ENCODE peak calls at places on chromosomes 2 and 18, in nine cellular contexts. O is omental fat pad, L is brain microvascular endothelial cell, V is natural killer cell, A is fibroblast of mammary gland, Y is GM12864, I is BJ, B is MCF 10A, G is right lobe of liver. J is an unnamed sample.

GRCh38 chr18:25737710-25738251 is 352.6 kb downstream of the SS18 start:
- DNase-seq in O (no peak), L (peak), V (no peak), A (peak), Y (no peak), I (peak), B (peak), G (no peak), J (no peak)

GRCh38 chr2:21268871-21269224 is 145.1 kb downstream of the TDRD15 start:
- DNase-seq in O (no peak), L (no peak), V (no peak), A (no peak), Y (no peak), I (no peak), B (no peak), G (no peak), J (no peak)

GRCh38 chr2:227632827-227633226 is 15.5 kb downstream of the SCYGR4 start:
- DNase-seq in O (no peak), L (no peak), V (no peak), A (no peak), Y (no peak), I (no peak), B (no peak), G (no peak), J (no peak)

GRCh38 chr18:72840109-72840508 is 27.7 kb downstream of the NETO1 start:
- DNase-seq in O (no peak), L (no peak), V (no peak), A (no peak), Y (no peak), I (no peak), B (no peak), G (no peak), J (no peak)

GRCh38 chr2:2041256-2041824 is 289.7 kb downstream of the MYT1L start:
- DNase-seq in O (no peak), L (no peak), V (no peak), A (no peak), Y (no peak), I (no peak), B (no peak), G (no peak), J (no peak)

GRCh38 chr2:190999058-190999457 is 14.9 kb downstream of the STAT1 start:
- DNase-seq in O (no peak), L (no peak), V (no peak), A (no peak), Y (no peak), I (no peak), B (no peak), G (no peak), J (no peak)

GRCh38 chr2:222922019-222922800 is 61.4 kb downstream of the ACSL3 start:
- DNase-seq in O (no peak), L (no peak), V (no peak), A (no peak), Y (no peak), I (no peak), B (no peak), G (no peak), J (no peak)

GRCh38 chr2:25421289-25421688 is 79.6 kb upstream of the DNMT3A start:
- DNase-seq in O (no peak), L (no peak), V (no peak), A (no peak), Y (no peak), I (no peak), B (no peak), G (no peak), J (no peak)

GRCh38 chr2:47093626-47094025 is 61.5 kb downstream of the STPG4 start:
- DNase-seq in O (no peak), L (no peak), V (no peak), A (no peak), Y (no peak), I (no peak), B (no peak), G (no peak), J (no peak)

GRCh38 chr2:134715932-134716643 is 2.7 kb downstream of the TMEM163 start:
- DNase-seq in O (no peak), L (no peak), V (no peak), A (no peak), Y (no peak), I (no peak), B (no peak), G (no peak), J (no peak)

GRCh38 chr2:159108178-159108893 is 139.9 kb downstream of the TANC1 start:
- DNase-seq in O (no peak), L (no peak), V (no peak), A (no peak), Y (no peak), I (no peak), B (no peak), G (no peak), J (no peak)

GRCh38 chr2:37570773-37571570 is 100.5 kb downstream of the CDC42EP3 start:
- DNase-seq in O (no peak), L (peak), V (no peak), A (peak), Y (peak), I (no peak), B (peak), G (no peak), J (no peak)

GRCh38 chr18:49537232-49537876 is 24.5 kb upstream of the LIPG start:
- DNase-seq in O (no peak), L (no peak), V (no peak), A (no peak), Y (no peak), I (no peak), B (no peak), G (no peak), J (no peak)

GRCh38 chr2:179137191-179137590 is 87.3 kb upstream of the CCDC141 start:
- DNase-seq in O (no peak), L (no peak), V (no peak), A (no peak), Y (no peak), I (no peak), B (peak), G (no peak), J (no peak)

GRCh38 chr2:152509772-152510491 is 175.0 kb downstream of the FMNL2 start:
- DNase-seq in O (no peak), L (no peak), V (no peak), A (no peak), Y (no peak), I (no peak), B (no peak), G (no peak), J (no peak)

GRCh38 chr18:63339920-63340484 is 20.4 kb upstream of the BCL2 start:
- DNase-seq in O (no peak), L (no peak), V (no peak), A (peak), Y (no peak), I (no peak), B (peak), G (no peak), J (peak)

GRCh38 chr2:160334028-160334729 is 134.1 kb upstream of the ITGB6 start:
- DNase-seq in O (no peak), L (no peak), V (no peak), A (peak), Y (no peak), I (no peak), B (peak), G (no peak), J (no peak)

GRCh38 chr2:160333324-160334027 is 133.4 kb upstream of the ITGB6 start:
- DNase-seq in O (no peak), L (no peak), V (no peak), A (no peak), Y (no peak), I (no peak), B (no peak), G (no peak), J (no peak)

GRCh38 chr2:160329196-160329595 is 129.1 kb upstream of the ITGB6 start:
- DNase-seq in O (no peak), L (no peak), V (no peak), A (no peak), Y (no peak), I (no peak), B (no peak), G (no peak), J (no peak)

GRCh38 chr2:160331258-160332025 is 131.4 kb upstream of the ITGB6 start:
- DNase-seq in O (no peak), L (no peak), V (no peak), A (no peak), Y (no peak), I (no peak), B (no peak), G (no peak), J (no peak)

GRCh38 chr2:160332318-160332717 is 132.2 kb upstream of the ITGB6 start:
- DNase-seq in O (no peak), L (peak), V (no peak), A (peak), Y (no peak), I (no peak), B (no peak), G (no peak), J (no peak)
- TF ChIP-seq CTCF in O (no peak), L (no peak), V (no peak), A (no peak), Y (no peak), I (no peak), B (no peak), G (peak), J (no peak)

GRCh38 chr18:292271-292670 is 24.4 kb upstream of the THOC1 start:
- DNase-seq in O (no peak), L (peak), V (no peak), A (peak), Y (no peak), I (no peak), B (no peak), G (no peak), J (no peak)

GRCh38 chr18:285817-286216 is 18.0 kb upstream of the THOC1 start:
- DNase-seq in O (no peak), L (no peak), V (no peak), A (no peak), Y (no peak), I (no peak), B (no peak), G (no peak), J (no peak)

DNA sequence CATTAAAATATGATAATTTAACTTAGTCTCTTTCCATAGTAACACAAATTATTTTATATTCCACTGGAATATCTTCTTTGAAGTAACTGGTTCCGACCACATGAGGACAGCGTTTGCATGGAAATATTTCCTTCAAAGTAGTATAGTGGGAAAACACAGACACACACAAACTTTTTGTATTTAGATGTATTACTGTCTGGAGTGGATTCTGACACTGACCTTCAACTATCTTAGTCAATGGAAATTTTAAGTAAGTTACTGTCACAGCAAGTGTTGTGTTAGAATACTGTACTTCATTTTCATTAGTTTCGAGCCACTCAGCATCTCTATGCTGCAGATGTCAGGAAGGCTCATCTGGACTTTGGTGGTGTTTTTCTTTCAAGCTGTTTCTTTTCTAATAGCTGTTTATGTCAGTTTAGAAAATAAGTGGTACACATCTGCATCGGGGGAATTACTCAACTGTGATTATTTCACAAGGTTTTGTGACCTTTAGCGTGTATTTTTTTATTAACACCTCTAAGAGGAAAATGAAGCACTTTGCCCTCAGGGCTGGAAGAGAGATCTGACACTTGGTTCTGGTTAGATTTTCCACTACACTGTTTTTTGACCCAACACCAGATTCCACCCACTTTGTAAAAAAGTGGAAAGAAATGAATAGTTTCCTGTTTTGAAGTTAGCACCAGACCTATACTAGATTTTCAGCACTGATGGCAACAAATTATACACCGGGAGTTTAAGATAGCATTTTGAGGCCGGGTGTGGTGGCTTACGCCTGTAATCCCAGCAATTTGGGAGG is 18.9 kb upstream of the THOC1 start:
- DNase-seq in O (no peak), L (peak), V (no peak), A (peak), Y (no peak), I (no peak), B (peak), G (no peak), J (no peak)
- TF ChIP-seq CTCF in O (no peak), L (peak), V (no peak), A (peak), Y (peak), I (peak), B (peak), G (peak), J (no peak)

DNA sequence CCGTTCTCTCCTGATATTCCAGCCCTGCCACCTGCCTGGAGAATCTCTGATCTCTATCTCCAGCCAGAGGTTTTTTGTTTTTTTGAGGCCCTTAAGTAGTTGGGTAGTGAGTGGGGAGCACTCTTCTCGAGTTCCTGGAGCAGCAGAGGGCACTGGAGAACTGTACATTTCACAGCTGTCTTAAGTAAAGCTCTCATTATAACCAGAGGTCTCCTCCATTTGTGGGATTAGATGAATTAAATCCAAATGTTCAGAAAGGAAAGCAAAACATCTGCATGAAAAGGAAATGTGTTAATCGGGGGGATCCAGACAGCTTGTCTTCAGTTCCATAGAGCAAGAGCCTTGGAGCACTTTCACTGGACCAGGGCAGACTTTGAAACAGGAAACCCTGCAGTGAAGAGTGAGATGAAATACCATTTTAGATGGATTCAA is 32.8 kb downstream of the AOX1 start:
- DNase-seq in O (no peak), L (peak), V (no peak), A (peak), Y (no peak), I (no peak), B (peak), G (no peak), J (no peak)
- TF ChIP-seq CTCF in O (no peak), L (peak), V (no peak), A (peak), Y (no peak), I (peak), B (no peak), G (no peak), J (no peak)

GRCh38 chr2:137223722-137224121 is 458.4 kb downstream of the THSD7B start:
- DNase-seq in O (no peak), L (no peak), V (no peak), A (no peak), Y (no peak), I (no peak), B (no peak), G (no peak), J (no peak)
- TF ChIP-seq CTCF in O (no peak), L (no peak), V (no peak), A (no peak), Y (no peak), I (no peak), B (no peak), G (no peak), J (no peak)

GRCh38 chr2:109615637-109616144 is 1.5 kb downstream of the SOWAHC start:
- DNase-seq in O (no peak), L (no peak), V (no peak), A (no peak), Y (no peak), I (no peak), B (peak), G (peak), J (no peak)

GRCh38 chr2:109616184-109616583 is 2.0 kb downstream of the SOWAHC start:
- DNase-seq in O (no peak), L (no peak), V (no peak), A (no peak), Y (no peak), I (no peak), B (no peak), G (no peak), J (no peak)

GRCh38 chr2:109614715-109615636 is 812 bp downstream of the SOWAHC start:
- DNase-seq in O (no peak), L (no peak), V (no peak), A (no peak), Y (no peak), I (no peak), B (peak), G (peak), J (peak)

GRCh38 chr2:109612991-109613921 is 510 bp downstream of the SEPTIN10 start:
- DNase-seq in O (no peak), L (peak), V (no peak), A (peak), Y (no peak), I (no peak), B (peak), G (peak), J (no peak)

GRCh38 chr2:109613922-109614714 is at the start of the genes SEPTIN10 and SOWAHC:
- DNase-seq in O (peak), L (peak), V (peak), A (peak), Y (peak), I (peak), B (peak), G (peak), J (peak)
- TF ChIP-seq CTCF in O (no peak), L (no peak), V (no peak), A (no peak), Y (no peak), I (no peak), B (no peak), G (peak), J (no peak)

GRCh38 chr18:29434650-29435049 is 1257.7 kb upstream of the CDH2 start:
- DNase-seq in O (no peak), L (no peak), V (no peak), A (no peak), Y (no peak), I (no peak), B (no peak), G (no peak), J (no peak)

GRCh38 chr18:29436459-29436858 is 1259.5 kb upstream of the CDH2 start:
- DNase-seq in O (no peak), L (no peak), V (no peak), A (no peak), Y (no peak), I (no peak), B (no peak), G (no peak), J (no peak)

DNA sequence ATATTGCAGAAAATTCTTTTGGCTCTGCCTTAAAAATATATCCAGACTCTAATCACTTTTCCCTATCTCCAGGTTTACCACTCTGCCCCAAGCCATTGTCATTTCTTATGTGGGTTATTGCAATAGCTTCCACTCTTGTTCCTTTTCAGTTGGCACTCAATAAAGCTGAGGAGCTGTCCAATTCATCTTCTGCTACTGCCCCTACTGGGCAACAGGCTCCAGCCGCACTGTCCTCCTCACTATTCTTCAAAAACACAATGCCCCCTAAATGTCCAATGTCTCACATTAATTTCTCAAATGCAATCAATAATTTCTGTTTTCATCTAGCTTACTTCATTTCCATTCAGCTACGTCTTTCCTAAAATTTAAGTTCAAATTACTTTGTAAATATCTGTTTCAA is 1262.5 kb upstream of the CDH2 start:
- DNase-seq in O (no peak), L (no peak), V (no peak), A (no peak), Y (no peak), I (no peak), B (no peak), G (no peak), J (no peak)
- TF ChIP-seq CTCF in O (no peak), L (peak), V (no peak), A (peak), Y (no peak), I (peak), B (no peak), G (no peak), J (no peak)

GRCh38 chr2:189799531-189799930 is 15.3 kb downstream of the PMS1 start:
- DNase-seq in O (no peak), L (peak), V (no peak), A (peak), Y (no peak), I (no peak), B (peak), G (no peak), J (no peak)

GRCh38 chr2:189799030-189799331 is 14.7 kb downstream of the PMS1 start:
- DNase-seq in O (no peak), L (no peak), V (no peak), A (no peak), Y (no peak), I (no peak), B (no peak), G (no peak), J (no peak)

GRCh38 chr2:189797902-189798301 is 13.7 kb downstream of the PMS1 start:
- DNase-seq in O (no peak), L (no peak), V (no peak), A (no peak), Y (no peak), I (no peak), B (no peak), G (no peak), J (no peak)

GRCh38 chr2:189802396-189802912 is 18.2 kb downstream of the PMS1 start:
- DNase-seq in O (no peak), L (no peak), V (no peak), A (no peak), Y (no peak), I (no peak), B (peak), G (no peak), J (no peak)

GRCh38 chr2:189798312-189799029 is 14.2 kb downstream of the PMS1 start:
- DNase-seq in O (no peak), L (peak), V (no peak), A (peak), Y (peak), I (no peak), B (peak), G (no peak), J (no peak)
- TF ChIP-seq CTCF in O (no peak), L (peak), V (peak), A (peak), Y (peak), I (peak), B (peak), G (peak), J (no peak)

DNA sequence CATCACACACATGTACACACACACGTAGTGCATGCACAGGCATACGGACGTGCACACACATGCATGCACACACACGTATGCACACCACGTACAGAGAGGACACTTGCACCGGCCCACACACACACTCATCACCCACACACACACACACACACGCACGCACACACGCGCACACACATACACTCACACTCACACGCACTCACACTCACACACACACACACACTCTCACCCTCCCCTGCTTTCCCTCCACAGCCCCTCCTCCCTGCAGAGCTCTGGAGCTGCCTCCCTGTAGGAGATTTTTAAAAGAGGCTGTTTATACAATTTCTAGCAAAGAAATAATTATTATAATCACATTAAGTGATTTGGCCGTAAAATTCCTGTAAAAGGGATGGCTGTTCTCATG is 36.5 kb upstream of the SNED1 start:
- DNase-seq in O (no peak), L (no peak), V (peak), A (no peak), Y (no peak), I (no peak), B (no peak), G (no peak), J (no peak)
- TF ChIP-seq CTCF in O (no peak), L (no peak), V (no peak), A (no peak), Y (no peak), I (no peak), B (no peak), G (no peak), J (no peak)

DNA sequence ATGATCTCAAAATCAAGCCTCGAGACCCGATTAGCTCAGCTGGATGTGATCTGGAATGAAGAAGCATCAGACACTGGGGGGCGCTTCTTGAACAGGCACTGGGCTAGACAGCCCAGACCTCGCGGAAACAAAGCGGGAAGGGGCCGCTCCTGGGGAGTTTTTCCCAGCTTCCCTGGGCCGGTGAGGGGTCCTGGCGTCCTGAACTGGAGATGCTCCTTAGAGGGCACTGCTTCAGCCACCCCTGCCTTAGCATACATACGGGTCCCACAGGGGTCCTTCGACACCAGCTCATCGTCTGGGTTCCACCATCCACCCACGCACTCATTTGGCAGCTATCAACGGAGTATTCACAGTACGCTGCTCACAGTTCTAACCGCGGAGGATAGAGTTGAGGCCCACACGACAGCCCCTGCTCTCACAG is 146.7 kb downstream of the TSN start:
- DNase-seq in O (no peak), L (peak), V (no peak), A (peak), Y (no peak), I (no peak), B (no peak), G (no peak), J (no peak)
- TF ChIP-seq CTCF in O (no peak), L (peak), V (no peak), A (no peak), Y (peak), I (no peak), B (no peak), G (no peak), J (no peak)

GRCh38 chr2:239276813-239277193 is 124.0 kb downstream of the HDAC4 start:
- DNase-seq in O (no peak), L (no peak), V (no peak), A (no peak), Y (no peak), I (no peak), B (no peak), G (no peak), J (no peak)
- TF ChIP-seq CTCF in O (no peak), L (peak), V (no peak), A (peak), Y (peak), I (peak), B (no peak), G (no peak), J (no peak)